ENCODE peak calls at places on chromosome 20, in ten cellular contexts. A, D, R, S, F, U, Z, V, K and Q are unnamed samples.

GRCh38 chr20:6051505-6051904 is 2.4 kb downstream of the LRRN4 start:
- DNase-seq in V (no peak), A (no peak), R (no peak), U (no peak), S (no peak), D (no peak), K (no peak), Z (no peak), F (no peak), Q (no peak)

GRCh38 chr20:62409935-62410741 is 3.1 kb upstream of the CABLES2 start:
- DNase-seq in S (no peak), A (no peak), V (peak), U (peak), D (no peak), R (peak), Z (peak), K (peak), F (peak), Q (no peak)

GRCh38 chr20:51036226-51036625 is 13.3 kb upstream of the KCNG1 start:
- DNase-seq in F (no peak), R (no peak), V (no peak), A (no peak), D (no peak), K (no peak), Z (no peak), S (no peak), U (no peak), Q (no peak)

GRCh38 chr20:63441136-63441776 is 31.2 kb downstream of the KCNQ2 start:
- DNase-seq in K (peak), F (peak), R (no peak), Z (no peak), D (no peak), S (no peak), U (no peak), A (no peak), V (peak), Q (peak)

GRCh38 chr20:44780226-44780625 is 30.1 kb downstream of the RIMS4 start:
- DNase-seq in A (no peak), Z (peak), S (peak), F (peak), V (peak), K (peak), R (peak), U (no peak), D (peak), Q (peak)

GRCh38 chr20:24804481-24805206 is 144.4 kb upstream of the CST7 start:
- DNase-seq in S (no peak), D (no peak), A (no peak), F (no peak), Z (no peak), V (no peak), U (no peak), K (no peak), R (no peak), Q (no peak)

GRCh38 chr20:32756156-32756555 is 6.0 kb upstream of the DNMT3B start:
- DNase-seq in K (no peak), Z (peak), A (no peak), S (no peak), F (no peak), D (no peak), V (no peak), R (no peak), U (no peak), Q (no peak)

GRCh38 chr20:699811-700338 is 24.3 kb upstream of the SCRT2 start:
- DNase-seq in A (no peak), K (no peak), D (no peak), U (no peak), Z (peak), S (peak), F (no peak), R (peak), V (no peak), Q (no peak)

GRCh38 chr20:35575958-35576357 is 34.1 kb downstream of the ERGIC3 start:
- DNase-seq in S (no peak), D (no peak), A (no peak), F (no peak), K (no peak), V (no peak), Z (no peak), U (no peak), R (no peak), Q (no peak)

GRCh38 chr20:40766790-40767529 is 77.9 kb upstream of the MAFB start:
- DNase-seq in K (no peak), F (no peak), A (no peak), S (no peak), Z (no peak), V (no peak), R (no peak), D (no peak), U (no peak), Q (no peak)

GRCh38 chr20:47989957-47990356 is 204.7 kb upstream of the SULF2 start:
- DNase-seq in S (no peak), K (no peak), V (no peak), R (no peak), A (no peak), D (no peak), Z (no peak), F (no peak), U (no peak), Q (no peak)

GRCh38 chr20:20334489-20334888 is 33.4 kb upstream of the INSM1 start:
- DNase-seq in U (no peak), D (no peak), S (no peak), F (no peak), K (no peak), Z (no peak), V (no peak), R (no peak), A (no peak), Q (no peak)

GRCh38 chr20:37388831-37389230 is 42.9 kb downstream of the SRC start:
- DNase-seq in Z (no peak), V (no peak), K (no peak), D (no peak), A (no peak), F (no peak), S (no peak), U (no peak), R (no peak), Q (no peak)

GRCh38 chr20:4637081-4637797 is 84.5 kb upstream of the PRND start:
- DNase-seq in K (no peak), F (no peak), R (no peak), A (no peak), V (no peak), Z (no peak), U (no peak), D (no peak), S (no peak), Q (no peak)

GRCh38 chr20:57218489-57218888 is 48.0 kb downstream of the BMP7 start:
- DNase-seq in K (no peak), S (no peak), D (no peak), Z (no peak), R (no peak), V (no peak), U (no peak), F (no peak), A (no peak), Q (no peak)

GRCh38 chr20:34390769-34391447 is 27.8 kb downstream of the ITCH start:
- DNase-seq in U (peak), Z (no peak), D (no peak), V (no peak), R (no peak), A (no peak), F (peak), K (peak), S (no peak), Q (no peak)

GRCh38 chr20:63465380-63466249 is 6.8 kb downstream of the KCNQ2 start:
- DNase-seq in R (no peak), S (no peak), F (no peak), U (no peak), K (no peak), V (no peak), Z (no peak), D (no peak), A (no peak), Q (no peak)

GRCh38 chr20:23446505-23446904 is 6.2 kb downstream of the CST11 start:
- DNase-seq in Z (peak), S (peak), V (no peak), U (no peak), F (peak), A (no peak), R (peak), D (no peak), K (no peak), Q (peak)

GRCh38 chr20:41275181-41275793 is 42.2 kb downstream of the ZHX3 start:
- DNase-seq in V (no peak), U (no peak), R (no peak), A (no peak), D (no peak), F (no peak), S (no peak), Z (no peak), K (no peak), Q (no peak)

GRCh38 chr20:38202153-38202981 is 37.3 kb upstream of the TGM2 start:
- DNase-seq in F (no peak), R (no peak), Z (no peak), S (no peak), D (no peak), V (no peak), A (no peak), U (no peak), K (no peak), Q (no peak)

GRCh38 chr20:12528591-12529041 is 480.2 kb upstream of the SPTLC3 start:
- DNase-seq in K (no peak), A (no peak), V (no peak), Z (no peak), F (no peak), R (no peak), D (no peak), U (no peak), S (no peak), Q (no peak)

GRCh38 chr20:31909253-31910070 is 39.0 kb downstream of the TTLL9 start:
- DNase-seq in A (no peak), F (no peak), K (no peak), D (no peak), R (no peak), U (no peak), Z (no peak), V (no peak), S (no peak), Q (no peak)

GRCh38 chr20:53001502-53002301 is 29.5 kb downstream of the TSHZ2 start:
- DNase-seq in D (no peak), S (no peak), U (no peak), R (no peak), A (no peak), F (peak), Z (no peak), V (peak), K (no peak), Q (no peak)

GRCh38 chr20:45059022-45059728 is 41.8 kb downstream of the KCNS1 start:
- DNase-seq in U (no peak), S (peak), K (no peak), F (no peak), R (no peak), A (no peak), V (no peak), Z (no peak), D (no peak), Q (no peak)

GRCh38 chr20:10794765-10795164 is 121.0 kb upstream of the JAG1 start:
- DNase-seq in U (no peak), K (no peak), A (no peak), Z (no peak), V (no peak), R (no peak), F (no peak), S (no peak), D (no peak), Q (no peak)

GRCh38 chr20:15637971-15638754 is 935.1 kb downstream of the KIF16B start:
- DNase-seq in K (no peak), U (no peak), F (no peak), S (no peak), D (no peak), R (no peak), V (no peak), Z (peak), A (no peak), Q (no peak)

GRCh38 chr20:51379601-51380341 is 162.7 kb downstream of the NFATC2 start:
- DNase-seq in A (no peak), S (no peak), Z (no peak), D (no peak), U (no peak), R (no peak), V (no peak), F (no peak), K (no peak), Q (no peak)

GRCh38 chr20:16145919-16146318 is 427.3 kb downstream of the KIF16B start:
- DNase-seq in K (no peak), R (no peak), Z (no peak), F (no peak), U (no peak), S (no peak), A (no peak), V (no peak), D (no peak), Q (no peak)

GRCh38 chr20:10696650-10697049 is 22.9 kb upstream of the JAG1 start:
- DNase-seq in D (no peak), S (no peak), V (no peak), U (no peak), A (no peak), Z (peak), R (no peak), K (no peak), F (peak), Q (no peak)

GRCh38 chr20:39829255-39829654 is 859.8 kb downstream of the MAFB start:
- DNase-seq in F (no peak), V (no peak), Z (peak), K (no peak), S (no peak), R (peak), U (no peak), A (no peak), D (no peak), Q (no peak)

GRCh38 chr20:48324744-48325143 is 503.1 kb downstream of the PREX1 start:
- DNase-seq in D (no peak), A (no peak), K (no peak), S (no peak), F (no peak), V (no peak), R (no peak), Z (no peak), U (no peak), Q (no peak)

GRCh38 chr20:63520594-63520938 is at the start of gene PPDPF:
- DNase-seq in Z (no peak), D (peak), A (peak), R (peak), K (peak), F (peak), V (peak), S (peak), U (peak), Q (peak)